ENCODE peak calls at places on chromosomes 3 and 15, in five cellular contexts. M is stomach, H is body of pancreas, K is tibial artery, Y is astrocyte. D is an unnamed sample.

GRCh38 chr15:40441012-40441735 is 421 bp downstream of the BAHD1 start:
- DNase-seq in K (no peak), Y (no peak), H (no peak), M (no peak), D (no peak)

GRCh38 chr3:125214738-125215137 is 2.2 kb upstream of the SLC12A8 start:
- DNase-seq in H (no peak), Y (no peak), M (no peak), K (no peak), D (no peak)

GRCh38 chr15:72229076-72229946 is 1.7 kb downstream of the PKM start:
- DNase-seq in M (no peak), K (no peak), H (no peak), Y (peak), D (no peak)

GRCh38 chr3:16173696-16174355 is 654 bp upstream of the GALNT15 start:
- DNase-seq in H (no peak), K (no peak), M (no peak), Y (peak), D (no peak)

GRCh38 chr15:66674756-66675155 is 27.3 kb upstream of the SMAD6 start:
- DNase-seq in K (no peak), H (no peak), M (no peak), Y (no peak), D (no peak)

GRCh38 chr3:14461006-14461747 is 58.8 kb downstream of the SLC6A6 start:
- DNase-seq in M (peak), H (no peak), Y (no peak), K (no peak), D (no peak)

GRCh38 chr3:158568784-158569183 is 2.2 kb upstream of the MLF1 start:
- DNase-seq in M (no peak), H (no peak), Y (peak), K (no peak), D (no peak)

GRCh38 chr3:188165596-188165995 is 11.6 kb downstream of the LPP start:
- DNase-seq in M (no peak), Y (peak), K (no peak), H (no peak), D (no peak)

GRCh38 chr3:4988815-4989648 is 9.8 kb downstream of the BHLHE40 start:
- DNase-seq in K (peak), Y (peak), M (no peak), H (peak), D (no peak)

GRCh38 chr3:182179631-182180030 is 467.9 kb downstream of the SOX2 start:
- DNase-seq in H (no peak), M (no peak), Y (no peak), K (no peak), D (no peak)

GRCh38 chr15:39704684-39705083 is 78.0 kb downstream of the FSIP1 start:
- DNase-seq in K (no peak), M (no peak), H (no peak), Y (peak), D (no peak)

GRCh38 chr3:10205461-10206165 is 40.9 kb downstream of the IRAK2 start:
- DNase-seq in M (peak), K (peak), Y (peak), H (no peak), D (peak)

GRCh38 chr15:64452988-64453688 is 7.2 kb upstream of the ZNF609 start:
- DNase-seq in H (peak), K (no peak), Y (peak), M (peak), D (no peak)

GRCh38 chr15:95994418-95994817 is 336.1 kb upstream of the NR2F2 start:
- DNase-seq in M (no peak), H (no peak), K (no peak), Y (peak), D (no peak)

GRCh38 chr15:73845507-73845906 is 27.9 kb upstream of the TBC1D21 start:
- DNase-seq in M (no peak), H (no peak), Y (no peak), K (no peak), D (no peak)

GRCh38 chr3:127769284-127770081 is 52.8 kb downstream of the MGLL start:
- DNase-seq in K (no peak), H (no peak), M (no peak), Y (no peak), D (no peak)

GRCh38 chr3:182940266-182940808 is 40.0 kb downstream of the DCUN1D1 start:
- DNase-seq in K (no peak), H (no peak), Y (no peak), M (no peak), D (no peak)

GRCh38 chr3:115348951-115349745 is 202.1 kb upstream of the ZBTB20 start:
- DNase-seq in H (no peak), M (no peak), K (no peak), Y (no peak), D (no peak)

GRCh38 chr3:105119801-105120340 is 246.8 kb upstream of the ALCAM start:
- DNase-seq in Y (no peak), K (no peak), M (no peak), H (no peak), D (no peak)

GRCh38 chr3:82030932-82031331 is 269.5 kb upstream of the GBE1 start:
- DNase-seq in K (no peak), H (no peak), Y (no peak), M (no peak), D (no peak)

GRCh38 chr3:13044496-13045244 is 28.6 kb downstream of the IQSEC1 start:
- DNase-seq in H (no peak), K (no peak), M (no peak), Y (no peak), D (no peak)

GRCh38 chr3:25820372-25820771 is 30.5 kb downstream of the OXSM start:
- DNase-seq in M (no peak), K (no peak), Y (peak), H (peak), D (no peak)

GRCh38 chr3:171994646-171995441 is 44.5 kb upstream of the FNDC3B start:
- DNase-seq in Y (peak), K (no peak), M (no peak), H (no peak), D (no peak)

GRCh38 chr15:36177590-36178281 is 401.7 kb upstream of the CDIN1 start:
- DNase-seq in Y (peak), K (no peak), H (no peak), M (no peak), D (no peak)

GRCh38 chr3:182802413-182802812 is 9.1 kb downstream of the ATP11B start:
- DNase-seq in H (no peak), M (no peak), K (no peak), Y (no peak), D (no peak)

GRCh38 chr3:167783781-167784180 is 48.3 kb downstream of the SERPINI1 start:
- DNase-seq in K (no peak), M (no peak), Y (peak), H (peak), D (no peak)

GRCh38 chr15:68994149-68994548 is 20.3 kb upstream of the NOX5 start:
- DNase-seq in Y (peak), H (no peak), M (no peak), K (no peak), D (no peak)

GRCh38 chr3:18237251-18238005 is 187.7 kb downstream of the SATB1 start:
- DNase-seq in H (no peak), M (no peak), Y (peak), K (no peak), D (no peak)

GRCh38 chr15:85149460-85150129 is 167.9 kb downstream of the PDE8A start:
- DNase-seq in H (no peak), K (no peak), M (no peak), Y (peak), D (no peak)

GRCh38 chr3:12993623-12994356 is 79.4 kb downstream of the IQSEC1 start:
- DNase-seq in M (peak), Y (no peak), H (peak), K (no peak), D (no peak)

GRCh38 chr3:117610156-117610555 is 900.6 kb downstream of the TUSC7 start:
- DNase-seq in K (peak), H (no peak), Y (no peak), M (no peak), D (no peak)

GRCh38 chr15:89836255-89837133 is 21.8 kb upstream of the ANPEP start:
- DNase-seq in K (peak), M (no peak), Y (peak), H (no peak), D (peak)

GRCh38 chr3:32847520-32847919 is 29.7 kb downstream of the TRIM71 start:
- DNase-seq in K (no peak), M (no peak), H (no peak), Y (no peak), D (no peak)

GRCh38 chr3:51931756-51932155 is 9.9 kb downstream of the RRP9 start:
- DNase-seq in Y (no peak), K (no peak), M (no peak), H (no peak), D (no peak)

GRCh38 chr3:178343433-178344038 is 192.7 kb upstream of the KCNMB2 start:
- DNase-seq in M (peak), Y (no peak), K (no peak), H (peak), D (no peak)

GRCh38 chr15:69574506-69574905 is 121.9 kb downstream of the RPLP1 start:
- DNase-seq in M (no peak), H (no peak), K (no peak), Y (no peak), D (no peak)

GRCh38 chr3:192063570-192063969 is 602.6 kb downstream of the PYDC2 start:
- DNase-seq in K (no peak), Y (peak), M (no peak), H (peak), D (no peak)
- H3K4me3 ChIP-seq in K (no peak), Y (peak), M (no peak), H (no peak), D (no peak)

GRCh38 chr3:179450321-179450720 is 949 bp downstream of the GNB4 start:
- DNase-seq in Y (peak), K (no peak), H (no peak), M (no peak), D (no peak)
- H3K4me3 ChIP-seq in Y (peak), K (peak), H (peak), M (peak), D (peak)

GRCh38 chr3:28291577-28291976 is 50.2 kb downstream of the CMC1 start:
- DNase-seq in M (no peak), H (no peak), Y (no peak), K (no peak), D (no peak)

GRCh38 chr3:28299705-28300104 is 48.8 kb upstream of the ZCWPW2 start:
- DNase-seq in M (no peak), K (no peak), Y (no peak), H (no peak), D (no peak)

GRCh38 chr3:28292622-28293021 is 51.2 kb downstream of the CMC1 start:
- DNase-seq in K (no peak), Y (no peak), H (no peak), M (no peak), D (no peak)

GRCh38 chr3:28294667-28295413 is 53.4 kb downstream of the CMC1 start:
- DNase-seq in M (no peak), K (no peak), Y (no peak), H (no peak), D (no peak)

DNA sequence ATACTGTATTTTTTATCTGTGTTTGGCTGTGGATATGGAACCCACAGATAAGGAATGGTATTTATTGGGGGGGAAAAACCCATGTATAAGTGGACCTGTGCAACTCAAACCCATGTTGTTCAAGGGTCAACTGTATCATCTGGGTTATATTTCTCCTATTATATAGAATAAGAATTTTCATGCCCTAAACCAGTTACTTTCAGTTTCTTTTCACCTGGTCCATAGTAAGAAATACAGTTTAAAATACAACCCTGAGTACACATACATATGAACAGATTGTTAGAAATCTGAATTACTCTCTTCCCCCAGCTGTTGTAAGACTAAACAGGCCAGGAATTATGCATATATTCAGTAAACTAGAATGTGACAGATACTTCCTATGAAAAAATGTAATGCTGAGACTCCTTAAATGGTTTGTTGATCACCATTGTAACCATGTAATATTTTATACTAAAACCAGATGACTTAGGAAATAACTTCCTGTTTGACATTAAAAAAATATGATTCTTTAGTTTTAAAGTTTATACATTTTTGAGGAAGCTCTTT is 52.6 kb upstream of the ZCWPW2 start:
- DNase-seq in M (no peak), H (no peak), Y (no peak), K (no peak), D (no peak)
- H3K4me3 ChIP-seq in M (no peak), H (no peak), Y (no peak), K (no peak), D (no peak)

GRCh38 chr3:30751610-30752299 is 142.7 kb downstream of the GADL1 start:
- DNase-seq in Y (peak), M (peak), K (no peak), H (peak), D (no peak)
- H3K4me3 ChIP-seq in Y (no peak), M (no peak), K (no peak), H (no peak), D (no peak)

GRCh38 chr15:88624156-88624970 is 3.2 kb downstream of the AEN start:
- DNase-seq in Y (no peak), H (no peak), K (no peak), M (no peak), D (no peak)

GRCh38 chr15:88622605-88622975 is 1.4 kb downstream of the AEN start:
- DNase-seq in K (no peak), Y (no peak), H (no peak), M (no peak), D (peak)

GRCh38 chr15:88623061-88623460 is 1.9 kb downstream of the AEN start:
- DNase-seq in M (no peak), Y (peak), H (no peak), K (no peak), D (no peak)

GRCh38 chr15:88624971-88625290 is 3.8 kb downstream of the AEN start:
- DNase-seq in M (no peak), Y (no peak), H (no peak), K (no peak), D (no peak)

DNA sequence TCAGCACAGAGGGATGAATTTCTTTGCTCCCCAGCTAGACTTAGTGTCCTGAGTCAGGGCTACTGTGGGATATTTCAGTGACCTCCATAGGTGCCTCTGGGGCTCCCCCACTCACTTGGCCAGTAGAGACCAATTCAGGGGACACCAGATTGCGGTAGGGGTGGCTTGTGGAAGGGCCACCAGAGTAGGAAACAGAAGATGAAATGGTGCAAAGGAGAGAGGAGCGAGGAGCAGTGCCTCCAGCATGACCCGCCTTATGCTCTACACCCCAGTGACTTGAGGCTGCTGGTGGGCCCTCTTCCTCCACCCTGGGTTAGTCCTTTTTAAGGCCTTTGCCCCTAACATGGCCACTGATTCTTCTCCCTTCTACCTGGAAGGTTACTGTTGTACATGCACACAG is 2.5 kb downstream of the AEN start:
- DNase-seq in Y (no peak), K (no peak), M (no peak), H (no peak), D (no peak)
- H3K4me3 ChIP-seq in Y (peak), K (no peak), M (no peak), H (no peak), D (peak)

GRCh38 chr3:155745795-155746550 is 1.1 kb upstream of the PLCH1 start:
- DNase-seq in Y (peak), M (peak), H (peak), K (no peak), D (no peak)
- H3K4me3 ChIP-seq in Y (peak), M (peak), H (peak), K (peak), D (peak)

DNA sequence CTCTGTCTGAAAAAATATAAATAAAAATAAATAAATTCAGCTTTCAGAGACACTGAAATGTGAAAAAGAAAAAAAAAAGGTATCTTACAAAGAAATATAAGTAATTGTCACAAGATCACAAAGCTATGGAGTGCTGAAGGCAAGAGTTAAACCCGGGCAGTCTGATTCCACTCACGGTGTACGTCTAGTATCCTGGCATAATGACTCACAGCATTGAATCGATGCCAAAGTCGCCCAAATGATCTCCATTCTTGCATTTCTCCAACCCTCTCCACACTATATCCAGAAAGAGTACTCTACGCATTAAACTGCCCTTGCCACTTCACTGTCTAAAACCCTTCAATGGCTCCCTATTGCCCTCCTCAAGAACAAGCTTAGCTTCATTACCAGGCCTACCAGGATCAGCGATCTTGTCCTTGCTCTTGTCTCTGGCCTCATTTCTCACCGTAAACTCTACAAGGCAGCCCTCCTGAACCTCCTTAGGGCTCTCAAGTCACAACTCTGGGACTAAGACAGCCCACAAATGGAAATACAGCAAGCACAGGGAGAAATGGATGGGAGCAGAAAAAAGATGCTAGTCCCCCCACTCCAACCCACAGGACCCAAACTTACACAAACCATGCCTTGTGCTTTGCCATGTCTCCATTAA is 7.7 kb downstream of the SUCLG2 start:
- DNase-seq in K (no peak), M (no peak), Y (peak), H (no peak), D (no peak)
- H3K4me3 ChIP-seq in K (no peak), M (no peak), Y (peak), H (no peak), D (no peak)

GRCh38 chr3:195546130-195546560 is 3.0 kb upstream of the PPP1R2 start:
- DNase-seq in M (peak), Y (peak), K (peak), H (peak), D (peak)
- H3K4me3 ChIP-seq in M (no peak), Y (no peak), K (no peak), H (no peak), D (peak)

DNA sequence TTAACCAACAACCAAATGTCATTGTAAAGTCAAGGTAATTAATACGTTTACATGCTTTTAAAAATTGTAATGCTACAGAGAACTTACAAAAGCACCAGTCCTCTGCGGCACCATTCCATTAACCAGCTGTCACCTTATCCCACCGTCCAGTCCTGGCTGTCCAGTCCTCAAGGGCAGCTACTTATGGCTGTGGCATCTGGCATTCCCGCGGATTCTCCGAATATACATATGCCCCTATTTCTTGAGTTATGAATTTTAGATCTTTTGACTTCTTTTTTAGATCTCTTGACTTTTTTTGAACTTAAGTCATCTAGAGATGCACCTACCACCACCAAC is 382 bp upstream of the POMGNT2 start:
- DNase-seq in H (no peak), M (no peak), K (no peak), Y (no peak), D (no peak)
- H3K4me3 ChIP-seq in H (peak), M (peak), K (peak), Y (peak), D (peak)

GRCh38 chr15:70753101-70753829 is 10.1 kb downstream of the UACA start:
- DNase-seq in M (no peak), Y (no peak), H (no peak), K (no peak), D (no peak)

GRCh38 chr15:70754862-70755261 is 8.5 kb downstream of the UACA start:
- DNase-seq in H (no peak), Y (no peak), M (no peak), K (no peak), D (no peak)

GRCh38 chr15:70761046-70761445 is 2.3 kb downstream of the UACA start:
- DNase-seq in K (no peak), H (no peak), Y (no peak), M (no peak), D (no peak)

GRCh38 chr15:70758790-70759462 is 4.4 kb downstream of the UACA start:
- DNase-seq in H (no peak), M (no peak), K (no peak), Y (no peak), D (no peak)

DNA sequence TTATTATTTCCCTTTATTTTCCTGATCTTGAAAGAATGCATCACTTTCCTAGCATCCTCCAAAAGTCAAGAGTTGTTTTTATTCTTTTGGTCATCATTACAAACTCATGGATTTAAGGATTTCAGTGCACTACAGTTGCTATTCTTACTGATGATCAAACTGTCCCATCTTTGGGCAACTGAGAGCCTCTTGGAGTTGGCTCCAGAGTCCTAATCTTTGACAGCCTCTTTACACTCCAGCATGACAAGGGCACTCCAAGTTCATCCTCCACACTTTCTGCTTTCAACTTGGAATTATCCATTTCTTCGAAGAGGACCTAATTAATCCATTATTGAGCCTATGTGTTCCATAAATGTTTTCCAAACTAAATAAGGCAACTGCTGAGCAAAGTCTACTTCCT is 5.7 kb downstream of the UACA start:
- DNase-seq in H (no peak), K (no peak), M (no peak), Y (no peak), D (no peak)
- H3K4me3 ChIP-seq in H (no peak), K (no peak), M (no peak), Y (no peak), D (no peak)